ENCODE peak calls at places on chromosomes 7 and 10, in five cellular contexts. G is neuronal stem cell, R is H1, Z is mesenchymal stem cell, I is trophoblast cell. K is an unnamed sample.

GRCh38 chr7:45898241-45898640 is 10.0 kb downstream of the IGFBP1 start:
- DNase-seq in G (no peak), R (no peak), Z (no peak), I (no peak), K (no peak)

GRCh38 chr7:14023838-14024237 is 34.4 kb upstream of the ETV1 start:
- DNase-seq in G (no peak), R (no peak), Z (no peak), I (no peak), K (no peak)

GRCh38 chr7:26091933-26092332 is 60.1 kb upstream of the NFE2L3 start:
- DNase-seq in G (no peak), R (no peak), Z (peak; percentile 22), I (peak; percentile 47), K (no peak)

GRCh38 chr7:93578762-93579161 is 4.2 kb upstream of the CALCR start:
- DNase-seq in G (no peak), R (no peak), Z (no peak), I (no peak), K (no peak)

GRCh38 chr7:57876-58275 is 134.5 kb upstream of the FAM20C start:
- DNase-seq in G (no peak), R (peak; percentile 42), Z (no peak), I (no peak), K (no peak)

GRCh38 chr10:78905940-78906308 is 162.8 kb upstream of the ZMIZ1 start:
- DNase-seq in G (no peak), R (peak; percentile 48), Z (no peak), I (no peak), K (peak; percentile 30)

GRCh38 chr10:108662975-108663374 is 1260.3 kb downstream of the XPNPEP1 start:
- DNase-seq in G (no peak), R (no peak), Z (no peak), I (no peak), K (no peak)

GRCh38 chr7:6026011-6026819 is 5.0 kb upstream of the ANKRD61 start:
- DNase-seq in G (no peak), R (peak; percentile 75), Z (peak; percentile 37), I (no peak), K (peak; percentile 72)

GRCh38 chr10:43846187-43846680 is 197.6 kb upstream of the ZNF32 start:
- DNase-seq in G (no peak), R (no peak), Z (peak; percentile 63), I (no peak), K (no peak)

GRCh38 chr10:60348982-60349381 is 40.7 kb downstream of the ANK3 start:
- DNase-seq in G (no peak), R (no peak), Z (peak; percentile 79), I (no peak), K (no peak)

GRCh38 chr7:93365341-93365740 is 133.2 kb downstream of the VPS50 start:
- DNase-seq in G (no peak), R (no peak), Z (no peak), I (no peak), K (no peak)

GRCh38 chr10:46539596-46540411 is 16.7 kb downstream of the GPRIN2 start:
- DNase-seq in G (no peak), R (no peak), Z (peak; percentile 75), I (peak; percentile 100), K (no peak)

GRCh38 chr10:95346715-95347401 is 56.1 kb upstream of the PDLIM1 start:
- DNase-seq in G (peak; percentile 32), R (no peak), Z (no peak), I (peak; percentile 39), K (no peak)

GRCh38 chr10:124225468-124226270 is 132.3 kb upstream of the CHST15 start:
- DNase-seq in G (no peak), R (no peak), Z (no peak), I (no peak), K (no peak)

GRCh38 chr10:69506834-69507643 is 55.8 kb downstream of the TSPAN15 start:
- DNase-seq in G (no peak), R (no peak), Z (no peak), I (peak; percentile 66), K (peak; percentile 47)

GRCh38 chr10:7040681-7041080 is 370.2 kb downstream of the SFMBT2 start:
- DNase-seq in G (no peak), R (no peak), Z (no peak), I (no peak), K (no peak)

GRCh38 chr10:7030134-7030855 is 380.5 kb downstream of the SFMBT2 start:
- DNase-seq in G (no peak), R (no peak), Z (no peak), I (no peak), K (no peak)

GRCh38 chr10:7039859-7040258 is 371.0 kb downstream of the SFMBT2 start:
- DNase-seq in G (no peak), R (no peak), Z (no peak), I (no peak), K (no peak)

GRCh38 chr10:7033031-7033430 is 377.8 kb downstream of the SFMBT2 start:
- DNase-seq in G (no peak), R (no peak), Z (no peak), I (no peak), K (no peak)

DNA sequence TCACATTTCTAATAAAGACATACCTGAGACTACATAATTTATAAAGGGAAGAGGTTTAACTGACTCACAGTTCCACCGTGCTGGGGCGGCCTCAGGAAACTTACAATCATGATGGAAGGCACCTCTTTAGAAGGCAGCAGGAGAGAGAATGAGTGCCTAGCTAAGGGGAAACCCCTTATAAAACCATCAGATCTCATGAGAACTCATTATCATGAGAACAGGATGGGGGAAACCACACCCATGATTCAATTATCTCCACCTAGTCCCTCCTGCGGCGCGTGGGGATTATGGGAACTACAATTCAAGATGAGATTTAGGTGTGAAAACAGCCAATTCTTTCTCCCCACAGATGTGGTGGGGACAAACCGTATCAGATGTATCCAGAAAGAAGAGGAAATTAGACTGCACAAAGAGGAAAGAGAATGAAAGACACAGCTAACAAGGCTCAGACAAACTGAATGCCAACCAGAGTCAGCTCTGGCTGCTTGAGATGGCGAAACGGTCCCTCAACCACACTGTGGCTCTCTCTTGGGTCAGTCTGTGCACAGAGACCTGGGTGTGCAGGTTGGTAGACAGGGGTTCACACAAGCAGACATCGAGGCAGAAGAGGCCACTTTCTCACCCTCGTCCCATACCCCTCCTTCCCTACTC is 375.6 kb downstream of the SFMBT2 start:
- DNase-seq in G (no peak), R (no peak), Z (no peak), I (no peak), K (no peak)
- H3K4me1 ChIP-seq in G (no peaks in the 10 kb centered on the region), R (no peaks in the 10 kb centered on the region), Z (no peaks in the 10 kb centered on the region), I (no peaks in the 10 kb centered on the region), K (no peaks in the 10 kb centered on the region)

DNA sequence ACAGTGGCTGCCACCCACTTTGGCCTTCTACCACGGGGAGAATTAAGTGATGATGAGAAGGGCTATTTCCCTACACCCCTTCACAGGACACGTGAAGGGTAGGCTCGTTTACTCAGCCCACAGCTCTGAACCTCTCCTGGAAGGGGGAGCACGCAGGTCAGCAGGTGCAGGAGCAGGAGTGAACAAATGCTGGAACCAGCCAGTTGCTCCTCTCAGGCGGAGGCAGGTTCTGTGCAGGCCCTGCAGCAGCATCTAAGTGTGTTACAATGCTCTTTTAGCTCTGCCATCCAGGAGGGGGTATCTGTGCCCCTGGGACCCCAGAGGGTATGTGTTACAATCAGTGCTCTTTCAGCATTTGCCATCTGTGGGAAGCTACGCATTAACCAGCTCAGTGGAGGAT is 61.2 kb downstream of the AHR start:
- DNase-seq in G (no peak), R (no peak), Z (no peak), I (no peak), K (no peak)
- H2BK12ac ChIP-seq in G (no peak overlapping the region), R (no peak overlapping the region), Z (no peak overlapping the region), I (no peak overlapping the region), K (no peak overlapping the region)

DNA sequence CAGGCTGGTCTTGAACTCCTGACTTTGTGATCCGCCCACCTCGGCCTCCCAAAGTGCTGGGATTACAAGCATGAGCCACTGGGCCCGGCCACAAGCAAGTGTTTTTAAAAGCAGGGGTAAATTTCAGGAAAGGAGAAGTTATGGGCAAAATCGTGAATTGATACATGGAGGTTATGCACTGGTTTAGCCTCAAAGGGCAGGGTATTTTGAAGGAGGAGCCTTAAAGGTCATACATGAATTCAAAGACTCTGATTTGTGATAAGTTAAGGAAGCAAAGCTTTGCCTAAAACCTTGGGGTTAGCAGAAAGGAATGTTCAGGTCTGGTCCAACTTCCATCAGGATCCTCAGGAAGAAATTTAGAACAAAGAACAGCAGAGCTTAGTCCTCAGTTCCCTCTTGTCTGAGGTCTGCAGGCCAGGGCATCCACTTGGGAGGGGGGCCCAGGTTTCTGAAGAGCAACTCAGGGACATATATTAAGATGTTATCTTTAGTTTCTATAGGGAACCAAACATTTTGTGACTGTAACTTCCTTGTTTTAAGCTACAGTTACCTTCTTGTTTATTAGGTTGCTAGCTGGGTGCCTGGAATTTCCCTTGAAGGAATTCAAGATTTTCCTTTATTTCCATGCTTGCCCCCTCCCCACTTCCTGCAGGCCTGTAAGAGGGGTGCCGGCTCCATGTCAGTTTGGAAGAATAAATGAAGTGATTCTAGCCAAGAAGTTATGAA is 2.8 kb upstream of the REPIN1 start:
- DNase-seq in G (no peak), R (no peak), Z (no peak), I (peak; percentile 16), K (no peak)
- H3K4me1 ChIP-seq in G (peaks cover 36% of the 10 kb centered on the region), R (peaks cover 22% of the 10 kb centered on the region), Z (peaks cover 16% of the 10 kb centered on the region), I (peaks cover 24% of the 10 kb centered on the region), K (peaks cover 3% of the 10 kb centered on the region)

GRCh38 chr7:117269417-117269816 is 53.4 kb downstream of the WNT2 start:
- DNase-seq in G (no peak), R (no peak), Z (peak; percentile 95), I (peak; percentile 5), K (no peak)
- H2BK12ac ChIP-seq in G (no peak overlapping the region), R (no peak overlapping the region), Z (no peak overlapping the region), I (no peak overlapping the region), K (no peak overlapping the region)

K was measured in H9.